ENCODE peak calls at places on chromosome 1, in four cellular contexts. G, V, T and W are unnamed samples.

GRCh38 chr1:100523038-100523649 is 14.8 kb upstream of the GPR88 start:
- DNase-seq in G (no peak), V (peak; percentile 21), T (no peak), W (peak; percentile 21)

GRCh38 chr1:119647228-119647733 is 785 bp downstream of the ZNF697 start:
- DNase-seq in G (no peak), V (no peak), T (peak; percentile 17), W (no peak)

GRCh38 chr1:229885568-229886495 is 181.2 kb upstream of the GALNT2 start:
- DNase-seq in G (peak; percentile 30), V (no peak), T (no peak), W (no peak)

GRCh38 chr1:85656256-85656655 is 52.0 kb downstream of the ZNHIT6 start:
- DNase-seq in G (no peak), V (no peak), T (no peak), W (peak; percentile 75)

GRCh38 chr1:156963621-156964020 is 43.2 kb downstream of the LRRC71 start:
- DNase-seq in G (no peak), V (no peak), T (no peak), W (no peak)

GRCh38 chr1:26358411-26359384 is 4.8 kb upstream of the CRYBG2 start:
- DNase-seq in G (no peak), V (no peak), T (no peak), W (no peak)

GRCh38 chr1:153404768-153405167 is 11.6 kb upstream of the S100A7A start:
- DNase-seq in G (peak; percentile 86), V (no peak), T (peak; percentile 71), W (no peak)

GRCh38 chr1:150362721-150363425 is 1.1 kb upstream of the RPRD2 start:
- DNase-seq in G (peak; percentile 44), V (no peak), T (no peak), W (no peak)

GRCh38 chr1:168223261-168223660 is 2.5 kb upstream of the SFT2D2 start:
- DNase-seq in G (no peak), V (no peak), T (no peak), W (no peak)

GRCh38 chr1:2585318-2586092 is 1.1 kb upstream of the PRXL2B start:
- DNase-seq in G (peak; percentile 61), V (no peak), T (peak; percentile 91), W (peak; percentile 24)

GRCh38 chr1:209617755-209618154 is 34.2 kb downstream of the CAMK1G start:
- DNase-seq in G (no peak), V (no peak), T (no peak), W (no peak)

GRCh38 chr1:201493757-201494617 is 12.9 kb downstream of the CSRP1 start:
- DNase-seq in G (no peak), V (no peak), T (no peak), W (peak; percentile 79)

GRCh38 chr1:173917149-173917548 is at the start of gene SERPINC1:
- DNase-seq in G (no peak), V (no peak), T (no peak), W (no peak)

GRCh38 chr1:101567582-101568189 is 330.9 kb downstream of the S1PR1 start:
- DNase-seq in G (peak; percentile 50), V (no peak), T (peak; percentile 21), W (peak; percentile 11)

GRCh38 chr1:156834322-156834721 is 17.7 kb upstream of the SH2D2A start:
- DNase-seq in G (no peak), V (no peak), T (no peak), W (no peak)

GRCh38 chr1:156748670-156749428 is 2.6 kb downstream of the HDGF start:
- DNase-seq in G (no peak), V (no peak), T (no peak), W (peak; percentile 63)

GRCh38 chr1:153447498-153448170 is 12.8 kb downstream of the S100A7 start:
- DNase-seq in G (no peak), V (no peak), T (no peak), W (peak; percentile 83)

GRCh38 chr1:107073493-107073892 is 17.0 kb downstream of the PRMT6 start:
- DNase-seq in G (no peak), V (no peak), T (no peak), W (no peak)

GRCh38 chr1:89598450-89599331 is 34.2 kb upstream of the LRRC8C start:
- DNase-seq in G (peak; percentile 52), V (no peak), T (peak; percentile 56), W (peak; percentile 39)

GRCh38 chr1:222171005-222171404 is 376.9 kb downstream of the HHIPL2 start:
- DNase-seq in G (peak; percentile 42), V (peak; percentile 23), T (peak; percentile 19), W (peak; percentile 70)

GRCh38 chr1:188269956-188270355 is 1441.2 kb downstream of the PLA2G4A start:
- DNase-seq in G (no peak), V (no peak), T (no peak), W (peak; percentile 6)

GRCh38 chr1:22281521-22282241 is 138.8 kb upstream of the WNT4 start:
- DNase-seq in G (no peak), V (no peak), T (no peak), W (no peak)

GRCh38 chr1:9881838-9882249 is 28.2 kb downstream of the CTNNBIP1 start:
- DNase-seq in G (no peak), V (no peak), T (no peak), W (peak; percentile 63)

GRCh38 chr1:17544951-17545350 is 5.5 kb downstream of the ARHGEF10L start:
- DNase-seq in G (no peak), V (no peak), T (no peak), W (peak; percentile 37)

GRCh38 chr1:42369471-42369870 is 11.1 kb upstream of the RIMKLA start:
- DNase-seq in G (no peak), V (no peak), T (no peak), W (no peak)
- TF ChIP-seq CHD1 in G (no peak), V (no peak), T (no peak), W (no peak)

DNA sequence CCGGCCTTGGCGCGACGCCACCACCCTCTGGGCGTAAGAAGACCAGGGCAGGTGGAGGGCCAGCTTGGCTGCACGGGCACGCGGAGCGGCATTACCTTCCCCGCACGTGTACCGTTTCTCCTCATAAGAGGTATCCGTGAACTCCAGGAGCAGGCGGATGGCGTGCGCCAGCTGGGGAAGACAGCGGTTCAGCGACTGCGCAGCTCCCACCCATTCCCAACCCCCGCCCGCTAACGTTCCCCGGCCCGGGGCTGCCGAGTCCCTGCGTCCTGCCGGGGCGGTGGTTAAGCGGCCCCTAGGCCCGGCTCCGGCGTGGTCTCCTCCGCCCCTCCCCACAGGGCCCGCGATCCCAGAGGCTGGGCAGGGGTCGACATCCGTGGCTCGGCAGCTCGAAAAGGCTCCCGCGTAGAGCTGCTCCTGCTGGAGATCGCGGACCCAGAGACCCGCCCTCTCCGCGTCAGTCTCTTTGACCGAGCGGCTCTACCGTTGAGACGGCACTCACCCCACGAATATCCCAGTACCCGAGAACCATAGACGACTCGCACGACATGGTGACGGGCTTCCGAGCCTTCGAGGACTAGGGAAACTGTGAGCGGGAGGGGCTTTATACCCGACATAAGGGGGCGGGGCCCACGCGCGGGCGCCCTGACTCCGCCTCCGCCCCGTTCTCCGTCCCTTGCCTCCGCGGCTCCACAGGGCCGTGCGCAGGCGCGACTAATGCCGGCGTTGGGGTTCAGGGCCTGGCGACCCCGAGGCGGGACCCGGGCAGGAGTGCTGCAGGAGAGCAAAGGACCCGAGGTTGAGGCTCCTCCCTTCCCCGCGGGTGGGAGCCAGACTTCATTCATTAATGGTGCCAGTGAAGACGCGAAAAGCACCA is 862 bp downstream of the GSTM3 start:
- DNase-seq in G (peak; percentile 89), V (no peak), T (peak; percentile 73), W (peak; percentile 55)
- TF ChIP-seq CHD1 in G (no peak), V (no peak), T (no peak), W (no peak)

GRCh38 chr1:15018767-15019166 is 134.8 kb upstream of the TMEM51 start:
- DNase-seq in G (no peak), V (no peak), T (no peak), W (no peak)
- TF ChIP-seq CHD1 in G (no peak), V (no peak), T (no peak), W (no peak)

GRCh38 chr1:4781646-4782045 is 127.2 kb downstream of the AJAP1 start:
- DNase-seq in G (no peak), V (no peak), T (no peak), W (no peak)
- TF ChIP-seq CHD1 in G (no peak), V (no peak), T (no peak), W (no peak)